ENCODE peak calls at places on chromosomes 12 and 14, in four cellular contexts. W, B, V and A are unnamed samples.

GRCh38 chr14:104509673-104510072 is 69.9 kb upstream of the C14orf180 start:
- DNase-seq in B (no peak), V (no peak), W (peak), A (no peak)

GRCh38 chr12:3931206-3931605 is 58.0 kb upstream of the PARP11 start:
- DNase-seq in V (no peak), W (no peak), B (no peak), A (no peak)

GRCh38 chr12:57518920-57519757 is 1.2 kb downstream of the DDIT3 start:
- DNase-seq in V (peak), W (no peak), B (no peak), A (peak)

GRCh38 chr14:33237102-33237501 is 298.4 kb downstream of the NPAS3 start:
- DNase-seq in V (no peak), B (no peak), W (no peak), A (no peak)

GRCh38 chr14:54533100-54533499 is 23.4 kb downstream of the CGRRF1 start:
- DNase-seq in W (no peak), V (no peak), B (no peak), A (no peak)

GRCh38 chr12:132078190-132078589 is 65.9 kb downstream of the DDX51 start:
- DNase-seq in W (no peak), V (no peak), B (no peak), A (no peak)

GRCh38 chr14:88844980-88845491 is 20.6 kb downstream of the TTC8 start:
- DNase-seq in B (no peak), W (no peak), V (no peak), A (no peak)

GRCh38 chr12:43737646-43738045 is 20.9 kb downstream of the PUS7L start:
- DNase-seq in B (no peak), V (no peak), W (no peak), A (no peak)

GRCh38 chr12:54917001-54917488 is 62.7 kb downstream of the MUCL1 start:
- DNase-seq in B (no peak), V (no peak), W (no peak), A (no peak)

GRCh38 chr14:35229495-35230089 is 62.6 kb upstream of the PSMA6 start:
- DNase-seq in B (no peak), W (peak), V (peak), A (no peak)

GRCh38 chr12:127803545-127803944 is 463.4 kb upstream of the TMEM132C start:
- DNase-seq in B (no peak), V (no peak), W (no peak), A (no peak)

GRCh38 chr12:119843100-119843499 is 34.0 kb downstream of the CIT start:
- DNase-seq in W (no peak), V (no peak), B (no peak), A (no peak)

GRCh38 chr12:91613223-91613779 is 430.7 kb upstream of the DCN start:
- DNase-seq in B (no peak), W (no peak), V (no peak), A (no peak)

GRCh38 chr12:57472391-57472790 is 7.3 kb downstream of the ARHGAP9 start:
- DNase-seq in V (no peak), B (no peak), W (no peak), A (no peak)

GRCh38 chr14:84036863-84037262 is 1493.1 kb upstream of the FLRT2 start:
- DNase-seq in W (no peak), V (no peak), B (peak), A (no peak)

GRCh38 chr14:105204206-105204930 is 23.3 kb upstream of the NUDT14 start:
- DNase-seq in W (no peak), V (no peak), B (no peak), A (no peak)

GRCh38 chr14:103762547-103762946 is 46.9 kb downstream of the ZFYVE21 start:
- DNase-seq in V (no peak), B (no peak), W (no peak), A (no peak)

GRCh38 chr12:32043928-32044549 is 62.6 kb upstream of the BICD1 start:
- DNase-seq in B (no peak), V (no peak), W (no peak), A (no peak)

GRCh38 chr12:106248849-106249371 is 1.1 kb upstream of the CKAP4 start:
- DNase-seq in V (no peak), B (no peak), W (no peak), A (no peak)

GRCh38 chr14:26403760-26404159 is 194.1 kb downstream of the NOVA1 start:
- DNase-seq in B (no peak), W (no peak), V (no peak), A (no peak)

GRCh38 chr12:75990189-75990912 is 41.2 kb downstream of the PHLDA1 start:
- DNase-seq in B (no peak), W (no peak), V (peak), A (no peak)

GRCh38 chr12:27474344-27474743 is 27.8 kb downstream of the SMCO2 start:
- DNase-seq in W (no peak), V (no peak), B (no peak), A (no peak)

GRCh38 chr12:103441437-103442186 is 54.2 kb downstream of the C12orf42 start:
- DNase-seq in V (no peak), W (no peak), B (peak), A (no peak)

GRCh38 chr12:19095331-19095730 is 34.2 kb upstream of the PLEKHA5 start:
- DNase-seq in V (no peak), W (no peak), B (no peak), A (no peak)

GRCh38 chr14:71607056-71607455 is 325.2 kb upstream of the RGS6 start:
- DNase-seq in W (no peak), B (no peak), V (no peak), A (no peak)

GRCh38 chr12:11238275-11238674 is 31.2 kb downstream of the PRB3 start:
- DNase-seq in W (no peak), V (no peak), B (no peak), A (no peak)

GRCh38 chr12:104610513-104611235 is 153.9 kb downstream of the CHST11 start:
- DNase-seq in B (no peak), V (no peak), W (no peak), A (no peak)

GRCh38 chr12:89568484-89568883 is 42.6 kb upstream of the POC1B start:
- DNase-seq in V (no peak), W (no peak), B (no peak), A (no peak)

GRCh38 chr14:72451081-72451972 is 442.6 kb downstream of the DPF3 start:
- DNase-seq in V (no peak), B (peak), W (no peak), A (no peak)

GRCh38 chr12:39988574-39988973 is 117.3 kb downstream of the SLC2A13 start:
- DNase-seq in V (no peak), W (no peak), B (no peak), A (no peak)

GRCh38 chr14:69612759-69613145 is 1.4 kb downstream of the SUSD6 start:
- DNase-seq in B (no peak), W (no peak), V (no peak), A (no peak)

GRCh38 chr12:16606201-16606849 is 363 bp upstream of the LMO3 start:
- DNase-seq in W (no peak), B (no peak), V (no peak), A (peak)
- TF ChIP-seq SP1 in W (no peak), B (no peak), V (no peak), A (no peak)

DNA sequence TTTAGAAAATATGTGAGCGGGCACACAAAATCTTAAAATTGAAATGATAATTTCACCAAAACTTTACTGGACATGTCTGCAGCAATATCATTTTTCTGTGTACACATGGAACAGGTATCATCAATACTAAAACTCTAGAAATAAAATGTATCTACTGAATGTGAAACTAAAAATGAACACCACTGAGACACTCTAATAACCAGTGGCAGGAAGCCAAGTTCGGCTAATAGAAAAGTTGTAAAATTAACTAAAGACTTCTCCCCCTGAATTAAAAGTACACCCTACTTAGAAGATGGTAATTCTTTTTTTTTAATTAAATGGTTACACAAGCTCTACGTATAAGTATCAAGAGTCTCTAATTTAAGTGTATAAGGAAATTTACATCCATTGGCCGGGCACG is 227.2 kb downstream of the MED13L start:
- DNase-seq in W (no peak), B (no peak), V (no peak), A (no peak)
- TF ChIP-seq TARDBP in W (no peak), B (no peak), V (no peak), A (no peak)

GRCh38 chr12:1217191-1217949 is 226.3 kb downstream of the ERC1 start:
- DNase-seq in V (no peak), W (no peak), B (no peak), A (no peak)
- TF ChIP-seq SP1 in V (no peak), W (no peak), B (no peak), A (no peak)

DNA sequence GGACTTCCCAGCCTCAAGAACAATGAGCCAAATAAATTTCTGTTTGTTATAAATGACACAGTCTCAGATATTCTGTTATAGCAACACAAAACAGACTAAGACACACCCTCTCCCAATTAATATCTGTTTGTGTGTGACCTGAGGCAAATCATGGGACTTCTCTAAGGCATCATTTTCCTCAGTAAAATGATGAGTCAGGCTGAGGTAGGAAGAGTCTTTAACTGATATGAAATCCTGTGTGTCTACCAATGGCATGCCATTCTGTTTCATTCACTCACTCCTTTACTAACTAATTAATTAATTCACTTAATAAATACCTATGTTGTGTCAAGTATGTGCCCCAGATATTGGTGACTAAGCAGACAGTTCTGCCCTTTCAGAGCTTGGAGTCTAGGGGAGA is 258.4 kb upstream of the CRY1 start:
- DNase-seq in B (no peak), W (no peak), V (no peak), A (no peak)
- TF ChIP-seq TARDBP in B (no peak), W (no peak), V (no peak), A (no peak)

GRCh38 chr12:99911076-99911475 is 73.7 kb downstream of the ANKS1B start:
- DNase-seq in B (no peak), V (peak), W (no peak), A (no peak)
- TF ChIP-seq SP1 in B (no peak), V (no peak), W (no peak), A (no peak)

DNA sequence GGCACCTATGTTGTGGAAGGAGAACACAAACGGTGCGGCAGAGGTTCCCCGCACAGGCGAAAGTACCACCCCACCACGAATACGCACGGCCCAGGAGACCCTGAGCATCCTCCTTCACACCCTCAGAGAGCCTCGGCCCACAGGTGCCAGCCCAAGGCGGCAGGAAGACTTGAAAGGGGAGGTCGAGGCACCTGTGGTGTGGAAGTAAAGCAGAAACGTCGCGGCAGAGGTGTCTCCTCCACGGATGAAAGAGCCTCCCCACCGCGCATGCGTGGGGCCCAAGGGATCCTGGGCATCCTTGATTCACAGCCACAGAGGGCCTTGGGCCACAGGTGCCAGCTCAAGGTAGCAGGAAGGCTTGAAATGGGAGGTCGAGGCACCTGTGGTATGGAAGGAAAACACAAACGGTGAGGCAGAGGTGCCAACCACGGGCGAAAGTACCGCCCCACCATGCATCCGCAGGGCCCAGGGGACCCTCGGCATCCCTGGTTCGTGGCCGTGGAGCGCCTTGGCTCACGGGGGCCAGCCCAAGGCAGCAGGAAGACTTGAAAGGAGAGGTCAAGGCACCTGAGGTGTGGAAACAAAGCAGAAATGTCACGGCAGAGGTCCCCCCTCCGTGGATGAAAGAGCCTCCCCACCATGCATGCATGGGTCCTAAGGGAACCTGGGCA is 380.1 kb downstream of the ALG10 start:
- DNase-seq in V (no peak), B (no peak), W (peak), A (peak)
- TF ChIP-seq TARDBP in V (no peak), B (no peak), W (no peak), A (no peak)

DNA sequence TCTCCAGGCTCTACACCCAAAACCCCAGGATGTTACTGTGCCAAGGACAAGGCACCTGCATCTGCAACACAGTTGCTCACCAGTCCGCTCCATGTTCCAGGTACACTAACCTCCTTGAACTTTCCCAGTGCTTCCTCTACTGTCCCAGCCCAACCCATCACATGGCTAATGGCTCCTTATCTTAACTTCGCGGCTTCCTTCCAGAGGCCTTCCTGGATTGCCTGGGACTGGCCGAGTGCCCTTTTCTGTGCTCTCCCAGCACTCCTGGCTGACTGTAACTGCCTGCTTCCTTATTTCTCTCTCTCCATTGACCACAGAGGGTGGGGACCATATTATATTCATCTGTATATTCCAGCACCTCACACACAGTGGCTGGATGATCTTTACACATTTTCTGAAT is 20.9 kb downstream of the POMT2 start:
- DNase-seq in V (no peak), B (no peak), W (no peak), A (no peak)
- TF ChIP-seq SP1 in V (no peak), B (no peak), W (no peak), A (no peak)

DNA sequence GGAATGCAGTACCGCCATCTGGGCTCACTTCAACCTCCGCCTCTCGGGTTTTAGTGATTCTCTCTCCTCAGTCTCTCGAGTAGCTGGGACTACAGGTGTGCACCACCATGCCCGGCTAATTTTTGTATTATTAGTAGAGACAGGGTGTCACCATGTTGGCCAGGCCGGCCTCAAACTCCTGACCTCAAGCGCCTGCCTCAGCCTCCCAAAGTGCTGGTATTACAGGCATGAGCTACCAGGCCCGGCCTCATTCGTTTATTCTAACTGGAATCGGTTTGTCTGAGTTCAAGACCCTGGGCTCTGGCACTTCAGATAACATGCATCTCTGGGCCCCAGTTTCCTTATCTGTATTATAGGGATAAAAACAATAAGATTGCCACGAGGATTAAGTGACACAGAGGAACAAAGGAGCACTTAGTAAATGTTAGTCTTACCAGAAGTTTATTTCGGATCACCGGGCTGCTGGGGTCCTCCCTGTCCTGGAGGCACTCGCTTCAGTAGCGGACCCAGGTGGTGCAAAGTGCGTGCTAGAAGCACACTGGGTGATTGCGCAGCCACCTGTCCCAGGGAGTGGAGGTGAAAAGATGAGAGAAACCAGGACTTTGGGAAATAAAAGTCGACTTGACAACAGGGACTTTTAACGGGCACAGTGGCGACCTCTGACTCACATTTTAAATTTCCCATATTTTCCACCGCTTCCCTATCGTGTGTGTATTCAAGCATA is 37.5 kb downstream of the ACACB start:
- DNase-seq in W (peak), B (no peak), V (peak), A (peak)
- TF ChIP-seq TARDBP in W (no peak), B (no peak), V (no peak), A (no peak)

GRCh38 chr12:52884526-52885293 is 20.2 kb downstream of the KRT8 start:
- DNase-seq in W (peak), B (no peak), V (peak), A (peak)
- TF ChIP-seq SP1 in W (no peak), B (no peak), V (no peak), A (no peak)